ENCODE peak calls at places on chromosomes 11 and 22, in six cellular contexts. One of them, this sample, is unnamed.

GRCh38 chr11:123182101-123182500 is 12.9 kb downstream of the CLMP start:
- DNase-seq in WTC11: no peak
- DNase-seq in astrocyte of the spinal cord: no peak
- DNase-seq in CD4-positive, alpha-beta T cell: no peak
- DNase-seq in AG10803: no peak
- DNase-seq in colonic mucosa: no peak
- DNase-seq in this sample: no peak

GRCh38 chr11:71466358-71466757 is 13.4 kb downstream of the NADSYN1 start:
- DNase-seq in WTC11: no peak
- DNase-seq in CD4-positive, alpha-beta T cell: no peak
- DNase-seq in AG10803: no peak
- DNase-seq in colonic mucosa: no peak
- DNase-seq in astrocyte of the spinal cord: no peak
- DNase-seq in this sample: no peak

GRCh38 chr11:65718964-65719492 is 1.6 kb downstream of the RNASEH2C start:
- DNase-seq in CD4-positive, alpha-beta T cell: no peak
- DNase-seq in WTC11: peak
- DNase-seq in colonic mucosa: no peak
- DNase-seq in AG10803: peak
- DNase-seq in astrocyte of the spinal cord: peak
- DNase-seq in this sample: no peak

GRCh38 chr11:73372371-73372993 is 3.7 kb upstream of the RELT start:
- DNase-seq in colonic mucosa: no peak
- DNase-seq in CD4-positive, alpha-beta T cell: no peak
- DNase-seq in AG10803: peak
- DNase-seq in astrocyte of the spinal cord: no peak
- DNase-seq in WTC11: peak
- DNase-seq in this sample: no peak

GRCh38 chr11:32421992-32422391 is 13.3 kb downstream of the WT1 start:
- DNase-seq in AG10803: peak
- DNase-seq in WTC11: no peak
- DNase-seq in astrocyte of the spinal cord: peak
- DNase-seq in colonic mucosa: no peak
- DNase-seq in CD4-positive, alpha-beta T cell: no peak
- DNase-seq in this sample: no peak

GRCh38 chr22:43587574-43587973 is 175.8 kb downstream of the MPPED1 start:
- DNase-seq in WTC11: no peak
- DNase-seq in CD4-positive, alpha-beta T cell: no peak
- DNase-seq in colonic mucosa: no peak
- DNase-seq in astrocyte of the spinal cord: peak
- DNase-seq in AG10803: peak
- DNase-seq in this sample: no peak

GRCh38 chr11:22558638-22559037 is 67.0 kb downstream of the FANCF start:
- DNase-seq in AG10803: peak
- DNase-seq in CD4-positive, alpha-beta T cell: no peak
- DNase-seq in colonic mucosa: no peak
- DNase-seq in WTC11: no peak
- DNase-seq in astrocyte of the spinal cord: peak
- DNase-seq in this sample: no peak

GRCh38 chr11:285894-286220 is 3.1 kb upstream of the PGGHG start:
- DNase-seq in CD4-positive, alpha-beta T cell: no peak
- DNase-seq in astrocyte of the spinal cord: no peak
- DNase-seq in WTC11: no peak
- DNase-seq in AG10803: no peak
- DNase-seq in colonic mucosa: no peak
- DNase-seq in this sample: no peak

GRCh38 chr11:121525376-121525775 is 72.6 kb upstream of the SORL1-AS1 start:
- DNase-seq in AG10803: no peak
- DNase-seq in CD4-positive, alpha-beta T cell: no peak
- DNase-seq in WTC11: no peak
- DNase-seq in colonic mucosa: no peak
- DNase-seq in astrocyte of the spinal cord: no peak
- DNase-seq in this sample: no peak

GRCh38 chr22:50507421-50507990 is at the start of gene LMF2:
- DNase-seq in AG10803: no peak
- DNase-seq in CD4-positive, alpha-beta T cell: peak
- DNase-seq in WTC11: peak
- DNase-seq in astrocyte of the spinal cord: no peak
- DNase-seq in colonic mucosa: peak
- DNase-seq in this sample: peak

GRCh38 chr11:65766535-65766934 is 14.2 kb downstream of the AP5B1 start:
- DNase-seq in AG10803: peak
- DNase-seq in CD4-positive, alpha-beta T cell: no peak
- DNase-seq in colonic mucosa: no peak
- DNase-seq in astrocyte of the spinal cord: peak
- DNase-seq in WTC11: no peak
- DNase-seq in this sample: no peak

GRCh38 chr22:27108425-27109114 is 451.2 kb downstream of the MIAT start:
- DNase-seq in AG10803: no peak
- DNase-seq in CD4-positive, alpha-beta T cell: no peak
- DNase-seq in WTC11: no peak
- DNase-seq in colonic mucosa: no peak
- DNase-seq in astrocyte of the spinal cord: no peak
- DNase-seq in this sample: no peak

GRCh38 chr11:100687630-100688395 is 725 bp downstream of the ARHGAP42 start:
- DNase-seq in CD4-positive, alpha-beta T cell: no peak
- DNase-seq in WTC11: peak
- DNase-seq in astrocyte of the spinal cord: peak
- DNase-seq in AG10803: peak
- DNase-seq in colonic mucosa: peak
- DNase-seq in this sample: peak

GRCh38 chr11:10503777-10504176 is 37.2 kb downstream of the RNF141 start:
- DNase-seq in AG10803: no peak
- DNase-seq in CD4-positive, alpha-beta T cell: no peak
- DNase-seq in astrocyte of the spinal cord: no peak
- DNase-seq in WTC11: no peak
- DNase-seq in colonic mucosa: no peak
- DNase-seq in this sample: no peak

GRCh38 chr11:45653277-45653676 is 12.1 kb downstream of the CHST1 start:
- DNase-seq in WTC11: no peak
- DNase-seq in colonic mucosa: no peak
- DNase-seq in CD4-positive, alpha-beta T cell: no peak
- DNase-seq in AG10803: no peak
- DNase-seq in astrocyte of the spinal cord: no peak
- DNase-seq in this sample: no peak

GRCh38 chr22:44733426-44734106 is 18.8 kb upstream of the ARHGAP8 start:
- DNase-seq in AG10803: no peak
- DNase-seq in WTC11: no peak
- DNase-seq in colonic mucosa: no peak
- DNase-seq in CD4-positive, alpha-beta T cell: no peak
- DNase-seq in astrocyte of the spinal cord: no peak
- DNase-seq in this sample: no peak

GRCh38 chr22:38504731-38505594 is 1.1 kb downstream of the DDX17 start:
- DNase-seq in colonic mucosa: peak
- DNase-seq in CD4-positive, alpha-beta T cell: peak
- DNase-seq in WTC11: no peak
- DNase-seq in astrocyte of the spinal cord: no peak
- DNase-seq in AG10803: peak
- DNase-seq in this sample: no peak

GRCh38 chr11:126284829-126285228 is 1.9 kb downstream of the TIRAP start:
- DNase-seq in WTC11: no peak
- DNase-seq in CD4-positive, alpha-beta T cell: peak
- DNase-seq in astrocyte of the spinal cord: peak
- DNase-seq in AG10803: peak
- DNase-seq in colonic mucosa: peak
- DNase-seq in this sample: no peak

GRCh38 chr11:126929186-126930085 is 71.1 kb downstream of the KIRREL3 start:
- DNase-seq in WTC11: no peak
- DNase-seq in astrocyte of the spinal cord: peak
- DNase-seq in CD4-positive, alpha-beta T cell: no peak
- DNase-seq in colonic mucosa: no peak
- DNase-seq in AG10803: peak
- DNase-seq in this sample: no peak

GRCh38 chr11:15657264-15657663 is 542.5 kb downstream of the INSC start:
- DNase-seq in astrocyte of the spinal cord: no peak
- DNase-seq in CD4-positive, alpha-beta T cell: no peak
- DNase-seq in colonic mucosa: no peak
- DNase-seq in WTC11: no peak
- DNase-seq in AG10803: no peak
- DNase-seq in this sample: no peak

GRCh38 chr22:49608228-49608627 is 219.4 kb downstream of the BRD1 start:
- DNase-seq in CD4-positive, alpha-beta T cell: no peak
- DNase-seq in AG10803: no peak
- DNase-seq in astrocyte of the spinal cord: no peak
- DNase-seq in WTC11: no peak
- DNase-seq in colonic mucosa: no peak
- DNase-seq in this sample: no peak

GRCh38 chr11:19218216-19218615 is 16.4 kb upstream of the CSRP3 start:
- DNase-seq in CD4-positive, alpha-beta T cell: no peak
- DNase-seq in astrocyte of the spinal cord: no peak
- DNase-seq in AG10803: no peak
- DNase-seq in colonic mucosa: no peak
- DNase-seq in WTC11: no peak
- DNase-seq in this sample: no peak

GRCh38 chr11:118008271-118008903 is 22.2 kb downstream of the IL10RA start:
- DNase-seq in CD4-positive, alpha-beta T cell: no peak
- DNase-seq in astrocyte of the spinal cord: no peak
- DNase-seq in WTC11: no peak
- DNase-seq in AG10803: no peak
- DNase-seq in colonic mucosa: peak
- DNase-seq in this sample: no peak

DNA sequence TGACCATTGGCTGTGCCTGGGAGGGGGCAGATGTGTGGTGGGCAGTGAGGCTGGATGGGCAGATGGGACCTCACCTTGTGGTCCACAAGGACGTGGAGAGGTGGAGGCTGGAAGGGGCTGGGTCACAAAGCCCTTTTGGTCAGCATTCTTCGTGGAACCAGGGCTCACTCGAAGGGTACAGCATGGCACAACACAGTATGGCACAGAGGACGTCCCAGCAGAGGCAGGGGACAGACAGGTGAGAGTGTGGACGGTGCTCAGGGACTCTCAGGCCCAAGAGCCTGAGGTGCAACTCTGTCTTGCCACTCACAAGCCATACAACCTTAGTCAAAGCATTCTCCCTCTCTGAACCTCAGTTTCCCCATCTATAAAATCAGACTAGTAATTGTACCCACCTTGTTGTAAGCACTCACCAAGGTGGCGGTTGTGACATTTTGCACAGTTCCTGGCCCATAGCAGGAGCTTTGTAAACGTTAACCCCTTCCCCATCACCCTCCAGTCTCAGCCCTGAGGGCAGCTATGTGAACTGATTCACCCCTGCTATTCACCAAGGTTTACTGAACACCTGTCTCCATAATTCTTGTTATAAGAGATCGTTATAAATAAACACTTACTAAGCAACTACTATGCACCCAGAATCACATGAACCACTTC is 11.6 kb upstream of the TSKU start:
- DNase-seq in AG10803: no peak
- DNase-seq in colonic mucosa: no peak
- DNase-seq in astrocyte of the spinal cord: no peak
- DNase-seq in WTC11: no peak
- DNase-seq in CD4-positive, alpha-beta T cell: no peak
- DNase-seq in this sample: no peak
- TF ChIP-seq CTCF in AG10803: no peak
- TF ChIP-seq CTCF in colonic mucosa: no peak
- TF ChIP-seq CTCF in astrocyte of the spinal cord: no peak
- TF ChIP-seq CTCF in WTC11: no peak
- TF ChIP-seq CTCF in CD4-positive, alpha-beta T cell: no peak
- TF ChIP-seq CTCF in this sample: no peak

GRCh38 chr11:105371311-105371710 is 231.7 kb upstream of the CARD18 start:
- DNase-seq in colonic mucosa: no peak
- DNase-seq in WTC11: no peak
- DNase-seq in CD4-positive, alpha-beta T cell: no peak
- DNase-seq in AG10803: no peak
- DNase-seq in astrocyte of the spinal cord: no peak
- DNase-seq in this sample: no peak
- TF ChIP-seq CTCF in colonic mucosa: no peak
- TF ChIP-seq CTCF in WTC11: no peak
- TF ChIP-seq CTCF in CD4-positive, alpha-beta T cell: no peak
- TF ChIP-seq CTCF in AG10803: no peak
- TF ChIP-seq CTCF in astrocyte of the spinal cord: no peak
- TF ChIP-seq CTCF in this sample: no peak

DNA sequence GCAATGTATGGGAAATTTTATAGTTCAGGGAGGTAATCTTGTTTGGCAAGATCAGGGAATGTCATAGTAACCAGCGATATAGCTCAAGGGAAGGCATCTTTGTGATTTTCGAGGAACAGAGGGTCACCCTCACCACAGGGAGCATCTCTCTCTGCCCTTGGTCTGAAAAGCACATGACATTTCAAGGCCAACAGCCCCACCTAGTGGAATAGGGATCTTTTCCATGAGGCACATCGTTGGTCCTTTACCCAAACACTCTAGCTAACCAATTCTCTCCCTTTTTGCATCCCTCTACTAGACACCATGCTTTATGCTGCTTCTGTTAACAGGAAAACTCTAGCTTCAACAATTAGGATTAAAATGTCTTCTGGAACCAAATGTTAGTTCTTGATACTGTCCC is 179.0 kb downstream of the GRM5 start:
- DNase-seq in astrocyte of the spinal cord: peak
- DNase-seq in AG10803: peak
- DNase-seq in CD4-positive, alpha-beta T cell: peak
- DNase-seq in colonic mucosa: peak
- DNase-seq in WTC11: peak
- DNase-seq in this sample: no peak
- TF ChIP-seq CTCF in astrocyte of the spinal cord: no peak
- TF ChIP-seq CTCF in AG10803: peak
- TF ChIP-seq CTCF in CD4-positive, alpha-beta T cell: peak
- TF ChIP-seq CTCF in colonic mucosa: no peak
- TF ChIP-seq CTCF in WTC11: peak
- TF ChIP-seq CTCF in this sample: peak

GRCh38 chr11:85459304-85459703 is 167.8 kb downstream of the DLG2 start:
- DNase-seq in astrocyte of the spinal cord: no peak
- DNase-seq in WTC11: no peak
- DNase-seq in colonic mucosa: no peak
- DNase-seq in CD4-positive, alpha-beta T cell: no peak
- DNase-seq in AG10803: no peak
- DNase-seq in this sample: no peak

GRCh38 chr11:85464283-85464682 is 162.9 kb downstream of the DLG2 start:
- DNase-seq in CD4-positive, alpha-beta T cell: no peak
- DNase-seq in astrocyte of the spinal cord: no peak
- DNase-seq in WTC11: peak
- DNase-seq in colonic mucosa: no peak
- DNase-seq in AG10803: no peak
- DNase-seq in this sample: no peak
- TF ChIP-seq CTCF in CD4-positive, alpha-beta T cell: no peak
- TF ChIP-seq CTCF in astrocyte of the spinal cord: no peak
- TF ChIP-seq CTCF in WTC11: peak
- TF ChIP-seq CTCF in colonic mucosa: no peak
- TF ChIP-seq CTCF in AG10803: no peak
- TF ChIP-seq CTCF in this sample: no peak

GRCh38 chr11:1482581-1483444 is 3.8 kb downstream of the MOB2 start:
- DNase-seq in WTC11: peak
- DNase-seq in astrocyte of the spinal cord: no peak
- DNase-seq in colonic mucosa: no peak
- DNase-seq in AG10803: no peak
- DNase-seq in CD4-positive, alpha-beta T cell: no peak
- DNase-seq in this sample: no peak
- TF ChIP-seq CTCF in WTC11: no peak
- TF ChIP-seq CTCF in astrocyte of the spinal cord: no peak
- TF ChIP-seq CTCF in colonic mucosa: no peak
- TF ChIP-seq CTCF in AG10803: no peak
- TF ChIP-seq CTCF in CD4-positive, alpha-beta T cell: no peak
- TF ChIP-seq CTCF in this sample: no peak